ENCODE peak calls at places on chromosome 19, in eight cellular contexts. E, L, N, B, K, I, C and X are unnamed samples.

GRCh38 chr19:34482380-34483250 is 1.1 kb downstream of the WTIP start:
- DNase-seq in E (no peak), L (no peak), N (no peak), B (peak), K (peak), I (peak), C (peak), X (no peak)

GRCh38 chr19:13011653-13012389 is 16.5 kb downstream of the NFIX start:
- DNase-seq in E (no peak), L (no peak), N (no peak), B (peak), K (no peak), I (no peak), C (peak), X (no peak)

GRCh38 chr19:29884044-29884443 is 58.0 kb upstream of the URI1 start:
- DNase-seq in E (no peak), L (no peak), N (no peak), B (no peak), K (no peak), I (no peak), C (no peak), X (no peak)

GRCh38 chr19:32017341-32017948 is 328.0 kb upstream of the ZNF507 start:
- DNase-seq in E (no peak), L (peak), N (peak), B (no peak), K (no peak), I (no peak), C (no peak), X (no peak)

GRCh38 chr19:27974082-27974513 is 1238.9 kb downstream of the UQCRFS1 start:
- DNase-seq in E (peak), L (no peak), N (no peak), B (peak), K (peak), I (peak), C (no peak), X (no peak)

GRCh38 chr19:44701228-44701627 is 2.3 kb downstream of the CEACAM16 start:
- DNase-seq in E (no peak), L (no peak), N (no peak), B (no peak), K (no peak), I (no peak), C (peak), X (no peak)

GRCh38 chr19:16398530-16399241 is 73.1 kb downstream of the EPS15L1 start:
- DNase-seq in E (no peak), L (no peak), N (no peak), B (no peak), K (no peak), I (no peak), C (no peak), X (no peak)

GRCh38 chr19:57887195-57887941 is 1.5 kb downstream of the ZNF814 start:
- DNase-seq in E (no peak), L (no peak), N (no peak), B (no peak), K (no peak), I (no peak), C (no peak), X (no peak)

GRCh38 chr19:30482956-30483355 is 110.8 kb downstream of the ZNF536 start:
- DNase-seq in E (no peak), L (no peak), N (no peak), B (no peak), K (no peak), I (no peak), C (no peak), X (no peak)

GRCh38 chr19:51016798-51017683 is 2.5 kb downstream of the KLK10 start:
- DNase-seq in E (peak), L (no peak), N (peak), B (peak), K (peak), I (peak), C (peak), X (peak)

GRCh38 chr19:48724796-48725753 is 5.5 kb upstream of the MAMSTR start:
- DNase-seq in E (no peak), L (no peak), N (peak), B (no peak), K (peak), I (peak), C (peak), X (peak)

GRCh38 chr19:1651061-1651547 is 1.3 kb downstream of the TCF3 start:
- DNase-seq in E (no peak), L (no peak), N (no peak), B (peak), K (peak), I (no peak), C (peak), X (peak)

GRCh38 chr19:1651548-1652394 is 644 bp downstream of the TCF3 start:
- DNase-seq in E (no peak), L (no peak), N (peak), B (no peak), K (peak), I (no peak), C (peak), X (peak)

GRCh38 chr19:1648926-1649541 is 3.4 kb downstream of the TCF3 start:
- DNase-seq in E (no peak), L (no peak), N (no peak), B (no peak), K (no peak), I (no peak), C (peak), X (no peak)

GRCh38 chr19:1649706-1650626 is 2.4 kb downstream of the TCF3 start:
- DNase-seq in E (no peak), L (no peak), N (no peak), B (no peak), K (no peak), I (no peak), C (peak), X (no peak)

DNA sequence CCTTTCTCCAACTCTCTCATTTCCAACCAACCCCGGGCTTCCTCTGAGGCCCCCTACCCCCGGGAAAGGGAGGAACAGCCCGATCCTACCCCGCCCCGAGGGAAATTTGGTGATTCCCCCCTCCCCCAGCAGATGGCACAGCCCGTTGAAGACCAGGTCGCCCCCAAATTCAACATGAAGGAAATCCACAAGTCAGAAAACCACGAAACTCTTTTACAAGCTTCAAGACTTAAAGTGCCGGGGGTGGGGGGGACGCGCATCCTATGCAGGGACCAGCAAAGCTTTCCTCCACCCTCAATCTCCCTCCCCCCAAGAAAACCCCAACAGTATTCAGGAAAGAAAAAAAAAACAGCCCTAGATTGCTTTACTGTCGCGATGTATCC is 1.8 kb downstream of the TCF3 start:
- DNase-seq in E (no peak), L (no peak), N (no peak), B (no peak), K (peak), I (no peak), C (no peak), X (peak)
- H3K27ac ChIP-seq in E (peak), L (peak), N (peak), B (peak), K (peak), I (peak), C (no peak), X (no peak)

GRCh38 chr19:42401365-42402303 is 11.5 kb upstream of the CNFN start:
- DNase-seq in E (peak), L (peak), N (peak), B (peak), K (peak), I (peak), C (peak), X (peak)
- TF ChIP-seq EP300 in E (no peak), L (no peak), N (no peak), B (peak), K (no peak), I (no peak), C (no peak), X (no peak)

GRCh38 chr19:5718032-5718578 is 1.8 kb downstream of the LONP1 start:
- DNase-seq in E (no peak), L (no peak), N (no peak), B (no peak), K (no peak), I (no peak), C (no peak), X (no peak)
- H3K4me3 ChIP-seq in E (peak), L (peak), N (no peak), B (peak), K (peak), I (peak), C (peak), X (no peak)

GRCh38 chr19:18362934-18363542 is 22.6 kb downstream of the PGPEP1 start:
- DNase-seq in E (peak), L (no peak), N (no peak), B (no peak), K (no peak), I (peak), C (no peak), X (peak)
- H3K27ac ChIP-seq in E (peak), L (no peak), N (peak), B (no peak), K (peak), I (peak), C (peak), X (peak)